ENCODE peak calls at places on chromosomes 1 and 21, in eight cellular contexts. J is HS-27A; L is cardiac fibroblast; B is psoas muscle; T is esophagus muscularis mucosa; Q is colonic mucosa; U is activated naive CD8-positive, alpha-beta T cell treated with anti-CD3 and anti-CD28 coated beads, Interleukin-2, amount 50 U/mL, for 24 hours; M is heart left ventricle. P is an unnamed sample.

GRCh38 chr1:119686661-119687060 is 25.1 kb upstream of the PHGDH start:
- DNase-seq in B (no peak), M (no peak), U (no peak), Q (no peak), J (no peak), T (no peak), L (no peak), P (peak; percentile 41)

GRCh38 chr1:166910396-166910994 is 34.4 kb upstream of the TADA1 start:
- DNase-seq in M (peak; percentile 51), U (peak; percentile 73), Q (peak; percentile 82), B (peak; percentile 31), L (peak; percentile 85), T (no peak), J (peak; percentile 49), P (peak; percentile 88)

GRCh38 chr1:222974496-222974895 is 159.7 kb downstream of the DISP1 start:
- DNase-seq in B (no peak), U (no peak), L (peak; percentile 90), J (peak; percentile 19), M (no peak), T (no peak), Q (no peak), P (no peak)

GRCh38 chr1:185376288-185376687 is 59.2 kb upstream of the IVNS1ABP start:
- DNase-seq in J (no peak), T (no peak), Q (no peak), U (no peak), L (no peak), B (no peak), M (no peak), P (no peak)

GRCh38 chr21:43734131-43734634 is 15.3 kb downstream of the PDXK start:
- DNase-seq in J (no peak), L (no peak), T (no peak), Q (peak; percentile 81), U (no peak), B (no peak), M (no peak), P (no peak)

GRCh38 chr21:30718239-30718909 is at the start of gene KRTAP21-3:
- DNase-seq in L (no peak), U (no peak), Q (no peak), M (no peak), B (no peak), J (peak; percentile 2), T (no peak), P (no peak)

GRCh38 chr1:234994411-234995295 is 134.0 kb downstream of the TOMM20 start:
- DNase-seq in U (no peak), M (no peak), T (no peak), B (no peak), J (no peak), L (no peak), Q (no peak), P (no peak)

GRCh38 chr1:25117233-25117823 is 115.0 kb downstream of the SYF2 start:
- DNase-seq in T (no peak), Q (peak; percentile 59), L (no peak), B (no peak), M (no peak), J (no peak), U (peak; percentile 44), P (peak; percentile 8)

GRCh38 chr1:172390620-172391491 is 29.6 kb upstream of the C1orf105 start:
- DNase-seq in U (no peak), Q (no peak), B (no peak), T (no peak), L (no peak), M (peak; percentile 42), J (no peak), P (no peak)

GRCh38 chr1:193733674-193734073 is 547.3 kb upstream of the B3GALT2 start:
- DNase-seq in Q (no peak), J (no peak), L (no peak), B (no peak), U (no peak), M (no peak), T (no peak), P (no peak)

GRCh38 chr1:204321665-204322064 is 38.1 kb downstream of the PLEKHA6 start:
- DNase-seq in L (peak; percentile 37), T (no peak), U (no peak), B (no peak), M (no peak), Q (no peak), J (no peak), P (no peak)

GRCh38 chr1:150887018-150887417 is at the start of gene CTXND2:
- DNase-seq in L (peak; percentile 65), B (no peak), U (no peak), T (no peak), Q (no peak), M (no peak), J (no peak), P (no peak)

GRCh38 chr1:27773732-27774445 is 870 bp downstream of the STX12 start:
- DNase-seq in L (peak; percentile 33), T (no peak), Q (no peak), U (no peak), M (no peak), B (no peak), J (peak; percentile 14), P (no peak)

GRCh38 chr1:44785501-44786137 is 2.4 kb downstream of the BEST4 start:
- DNase-seq in L (no peak), T (no peak), M (no peak), J (no peak), U (no peak), Q (no peak), B (no peak), P (no peak)

GRCh38 chr1:25081496-25081895 is 150.8 kb downstream of the SYF2 start:
- DNase-seq in Q (no peak), L (no peak), U (no peak), T (no peak), M (no peak), J (no peak), B (no peak), P (no peak)

GRCh38 chr1:94110021-94110761 is 10.8 kb downstream of the ABCA4 start:
- DNase-seq in T (no peak), J (no peak), M (no peak), B (no peak), U (no peak), Q (no peak), L (no peak), P (no peak)

GRCh38 chr1:110300412-110300811 is 38.8 kb upstream of the RBM15 start:
- DNase-seq in Q (no peak), B (no peak), U (no peak), M (no peak), L (no peak), T (no peak), J (no peak), P (no peak)

GRCh38 chr21:42684109-42684916 is 30.9 kb downstream of the PDE9A start:
- DNase-seq in L (peak; percentile 37), U (peak; percentile 44), Q (no peak), J (no peak), T (no peak), M (no peak), B (no peak), P (no peak)

GRCh38 chr1:8816831-8817412 is 518 bp downstream of the RERE start:
- DNase-seq in B (peak; percentile 24), U (peak; percentile 30), L (peak; percentile 8), T (no peak), M (peak; percentile 41), J (no peak), Q (peak; percentile 51), P (peak; percentile 21)

GRCh38 chr1:229669333-229669732 is 43.3 kb downstream of the URB2 start:
- DNase-seq in J (no peak), T (no peak), Q (no peak), B (no peak), U (no peak), M (no peak), L (peak; percentile 55), P (no peak)

GRCh38 chr1:112700290-112701226 is 6.4 kb downstream of the RHOC start:
- DNase-seq in L (peak; percentile 98), T (peak; percentile 99), Q (peak; percentile 98), J (peak; percentile 96), M (peak; percentile 99), B (peak; percentile 95), U (peak; percentile 85), P (peak; percentile 56)

GRCh38 chr21:34029724-34030528 is 43.5 kb upstream of the MRPS6 start:
- DNase-seq in U (peak; percentile 29), M (peak; percentile 32), T (no peak), J (peak; percentile 66), Q (peak; percentile 38), L (peak; percentile 80), B (peak; percentile 20), P (no peak)

GRCh38 chr1:17177654-17178053 is 27.3 kb upstream of the PADI1 start:
- DNase-seq in M (no peak), T (no peak), J (no peak), Q (no peak), U (no peak), B (no peak), L (no peak), P (no peak)

GRCh38 chr1:113981962-113982931 is 3.0 kb downstream of the OLFML3 start:
- DNase-seq in U (no peak), M (peak; percentile 79), Q (peak; percentile 56), L (peak; percentile 87), J (no peak), B (peak; percentile 79), T (no peak), P (no peak)

GRCh38 chr1:55445416-55445815 is 230.3 kb upstream of the USP24 start:
- DNase-seq in T (no peak), M (no peak), B (no peak), U (peak; percentile 4), Q (no peak), J (no peak), L (no peak), P (no peak)

GRCh38 chr1:33007190-33008050 is 29.3 kb downstream of the AK2 start:
- DNase-seq in T (no peak), Q (no peak), U (no peak), M (peak; percentile 50), J (peak; percentile 64), B (peak; percentile 40), L (peak; percentile 91), P (peak; percentile 43)

GRCh38 chr1:111182052-111182451 is 18.4 kb downstream of the DENND2D start:
- DNase-seq in L (no peak), Q (no peak), T (no peak), M (no peak), U (no peak), B (no peak), J (no peak), P (no peak)

GRCh38 chr1:241640867-241641542 is 836 bp upstream of the CHML start:
- DNase-seq in B (no peak), J (no peak), Q (peak; percentile 25), L (no peak), U (no peak), M (no peak), T (no peak), P (no peak)

GRCh38 chr1:170377896-170378634 is 153.9 kb upstream of the GORAB start:
- DNase-seq in L (peak; percentile 58), J (no peak), B (no peak), T (no peak), U (no peak), M (no peak), Q (no peak), P (no peak)

GRCh38 chr1:5706239-5706638 is 286.0 kb downstream of the NPHP4 start:
- DNase-seq in L (no peak), Q (no peak), M (no peak), B (no peak), J (no peak), T (no peak), U (no peak), P (no peak)

GRCh38 chr1:46476673-46477072 is 13.0 kb upstream of the DMBX1 start:
- DNase-seq in J (no peak), U (no peak), M (no peak), B (no peak), T (no peak), Q (no peak), L (no peak), P (no peak)

GRCh38 chr1:63368131-63368530 is 704 bp downstream of the ALG6 start:
- DNase-seq in T (no peak), B (no peak), L (peak; percentile 15), Q (no peak), U (no peak), M (no peak), J (peak; percentile 5), P (no peak)

GRCh38 chr1:58773406-58773840 is 10.4 kb downstream of the JUN start:
- DNase-seq in T (no peak), Q (peak; percentile 42), L (peak; percentile 89), M (peak; percentile 87), B (peak; percentile 33), U (no peak), J (no peak), P (peak; percentile 70)

GRCh38 chr1:16206547-16207317 is 5.7 kb downstream of the ARHGEF19 start:
- DNase-seq in U (peak; percentile 94), Q (peak; percentile 98), M (peak; percentile 98), B (peak; percentile 96), J (peak; percentile 98), T (peak; percentile 98), L (peak; percentile 99), P (peak; percentile 98)

P was measured in NCI-H1105 treated with DMSO at 0.1 percent for 48 hours.